ENCODE peak calls at places on chromosome 14, in ten cellular contexts. P, F, L, Y, X, V, S, O, N and I are unnamed samples.

GRCh38 chr14:79091381-79091963 is 921.3 kb downstream of the NRXN3 start:
- DNase-seq in Y (no peak), V (no peak), L (no peak), F (no peak), O (no peak), X (no peak), P (no peak), S (no peak), N (no peak), I (no peak)

GRCh38 chr14:71574976-71575375 is 357.3 kb upstream of the RGS6 start:
- DNase-seq in N (no peak), S (no peak), V (no peak), F (peak; percentile 14), L (no peak), O (no peak), P (no peak), X (peak; percentile 8), Y (no peak), I (no peak)

GRCh38 chr14:79278798-79279644 is 932.3 kb downstream of the DIO2 start:
- DNase-seq in L (peak; percentile 89), P (no peak), V (peak; percentile 54), X (peak; percentile 33), Y (no peak), S (peak; percentile 28), F (peak; percentile 90), N (no peak), O (peak; percentile 93), I (peak; percentile 61)

GRCh38 chr14:102778616-102779351 is 1.5 kb downstream of the TRAF3 start:
- DNase-seq in O (no peak), Y (no peak), L (no peak), N (no peak), S (no peak), V (no peak), F (no peak), P (no peak), X (no peak), I (no peak)

GRCh38 chr14:89625988-89626806 is 209.2 kb upstream of the FOXN3 start:
- DNase-seq in O (no peak), P (no peak), N (no peak), F (no peak), L (no peak), S (no peak), X (no peak), Y (no peak), V (no peak), I (peak; percentile 61)

GRCh38 chr14:82854851-82855250 is 1321.2 kb upstream of the SEL1L start:
- DNase-seq in V (no peak), S (no peak), F (no peak), L (no peak), O (no peak), X (no peak), Y (no peak), P (no peak), N (no peak), I (peak; percentile 34)

GRCh38 chr14:80973918-80974317 is 18.5 kb downstream of the TSHR start:
- DNase-seq in F (no peak), S (no peak), V (no peak), X (no peak), N (no peak), L (no peak), P (no peak), Y (no peak), O (no peak), I (peak; percentile 63)

GRCh38 chr14:81990312-81990761 is 456.7 kb upstream of the SEL1L start:
- DNase-seq in L (no peak), O (no peak), X (peak; percentile 6), F (peak; percentile 32), P (no peak), S (peak; percentile 38), Y (no peak), N (no peak), V (no peak), I (peak; percentile 7)

GRCh38 chr14:53630336-53630735 is 326.3 kb downstream of the BMP4 start:
- DNase-seq in X (no peak), S (no peak), O (no peak), P (no peak), F (no peak), V (no peak), Y (no peak), L (no peak), N (no peak), I (no peak)

GRCh38 chr14:52723514-52724359 is 6.2 kb upstream of the STYX start:
- DNase-seq in P (no peak), L (no peak), F (no peak), S (no peak), Y (no peak), V (no peak), N (no peak), X (no peak), O (no peak), I (no peak)

GRCh38 chr14:90828642-90829487 is 12.6 kb upstream of the TTC7B start:
- DNase-seq in S (peak; percentile 32), Y (no peak), N (peak; percentile 55), X (no peak), L (no peak), V (no peak), O (no peak), P (no peak), F (no peak), I (no peak)
- H3K27ac ChIP-seq in S (peak overlapping the region; percentile 43), Y (peak overlapping the region; percentile 69), N (peak overlapping the region; percentile 20), X (no peak overlapping the region), L (no peak overlapping the region), V (peak overlapping the region; percentile 77), O (peak overlapping the region; percentile 83), P (no peak overlapping the region), F (no peak overlapping the region), I (peak overlapping the region; percentile 46)

DNA sequence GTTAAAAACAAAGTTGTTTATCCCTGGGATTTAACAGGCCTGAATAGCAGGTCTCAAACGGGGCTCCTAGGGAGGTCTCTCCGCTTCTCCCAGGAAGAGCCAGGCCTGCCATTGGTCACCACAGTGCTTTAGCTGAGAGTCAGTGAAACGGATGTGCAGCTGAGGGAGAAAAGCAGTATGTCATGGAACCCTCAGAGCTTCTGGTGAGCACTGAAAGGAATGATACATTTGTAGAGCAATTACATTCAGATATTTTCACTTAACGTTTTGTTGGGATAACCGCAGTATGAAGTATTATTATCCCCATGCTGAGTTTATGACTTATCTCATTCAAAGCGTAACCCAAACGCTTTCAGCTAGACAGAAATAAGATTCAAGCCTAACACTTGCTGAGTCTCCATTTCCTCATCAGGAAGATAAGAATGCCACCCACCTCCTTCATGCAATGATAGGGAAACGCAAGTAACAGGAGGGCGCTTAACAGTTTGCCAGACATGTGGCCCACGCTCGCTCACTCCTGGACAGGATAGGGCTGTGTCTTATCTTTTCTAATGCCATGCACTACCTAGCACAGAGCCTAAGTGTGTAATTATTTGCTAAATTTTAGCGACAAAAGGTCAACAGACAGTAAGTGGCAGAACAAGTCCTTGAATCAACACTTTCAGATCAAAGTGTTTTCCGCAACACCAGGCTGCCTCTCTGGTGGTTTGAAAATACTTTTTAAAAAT is 28.2 kb downstream of the DAD1 start:
- DNase-seq in X (no peak), S (no peak), V (no peak), F (no peak), N (no peak), Y (peak; percentile 33), P (peak; percentile 71), L (no peak), O (no peak), I (no peak)
- H3K27ac ChIP-seq in X (no peak overlapping the region), S (no peak overlapping the region), V (no peak overlapping the region), F (no peak overlapping the region), N (peak overlapping the region; percentile 56), Y (peak overlapping the region; percentile 85), P (peak overlapping the region; percentile 37), L (no peak overlapping the region), O (no peak overlapping the region), I (no peak overlapping the region)

GRCh38 chr14:73269729-73270651 is 32.7 kb downstream of the PAPLN start:
- DNase-seq in V (peak; percentile 67), O (peak; percentile 68), X (no peak), F (no peak), S (peak; percentile 49), Y (no peak), L (peak; percentile 86), P (no peak), N (no peak), I (no peak)
- H3K27ac ChIP-seq in V (peak overlapping the region; percentile 3), O (peak overlapping the region; percentile 54), X (no peak overlapping the region), F (no peak overlapping the region), S (peak overlapping the region; percentile 47), Y (no peak overlapping the region), L (peak overlapping the region; percentile 58), P (no peak overlapping the region), N (no peak overlapping the region), I (no peak overlapping the region)

GRCh38 chr14:75247939-75248338 is 30.7 kb upstream of the FOS start:
- DNase-seq in S (no peak), O (no peak), X (no peak), Y (no peak), F (no peak), N (no peak), L (no peak), V (no peak), P (no peak), I (no peak)
- H3K27ac ChIP-seq in S (no peak overlapping the region), O (no peak overlapping the region), X (no peak overlapping the region), Y (peak overlapping the region; percentile 71), F (no peak overlapping the region), N (no peak overlapping the region), L (no peak overlapping the region), V (no peak overlapping the region), P (no peak overlapping the region), I (no peak overlapping the region)